ENCODE peak calls at places on chromosome 12, in ten cellular contexts. J, X, S, I, Q, W, N, G, B and D are unnamed samples.

GRCh38 chr12:79421236-79421740 is 269.5 kb downstream of the PAWR start:
- DNase-seq in W (no peak), N (no peak), X (no peak), Q (no peak), G (no peak), I (no peak), S (no peak), B (no peak), J (no peak), D (no peak)

GRCh38 chr12:32115404-32116104 is 8.9 kb downstream of the BICD1 start:
- DNase-seq in N (no peak), B (no peak), S (peak), W (peak), X (no peak), I (peak), J (peak), Q (no peak), G (no peak), D (no peak)

GRCh38 chr12:125873031-125873430 is 807.8 kb downstream of the AACS start:
- DNase-seq in W (no peak), B (no peak), G (no peak), X (no peak), N (no peak), S (peak), J (no peak), I (no peak), Q (no peak), D (no peak)

GRCh38 chr12:104526320-104526719 is 69.6 kb downstream of the CHST11 start:
- DNase-seq in I (no peak), X (no peak), Q (no peak), S (no peak), B (no peak), G (no peak), N (no peak), W (no peak), J (no peak), D (no peak)

GRCh38 chr12:3795096-3795799 is 42.3 kb upstream of the CRACR2A start:
- DNase-seq in X (no peak), W (no peak), J (no peak), N (no peak), Q (no peak), I (no peak), G (no peak), B (no peak), S (no peak), D (no peak)

GRCh38 chr12:92134638-92135274 is 10.9 kb downstream of the BTG1 start:
- DNase-seq in X (no peak), W (no peak), S (peak), G (no peak), J (peak), B (no peak), N (no peak), Q (no peak), I (peak), D (no peak)

GRCh38 chr12:27504506-27504905 is 19.5 kb upstream of the PPFIBP1 start:
- DNase-seq in N (no peak), S (peak), W (no peak), G (no peak), J (no peak), B (no peak), Q (no peak), X (no peak), I (peak), D (no peak)

GRCh38 chr12:47210776-47211175 is 131.0 kb upstream of the AMIGO2 start:
- DNase-seq in Q (no peak), B (no peak), I (no peak), G (no peak), J (no peak), N (no peak), W (no peak), X (no peak), S (no peak), D (no peak)

GRCh38 chr12:6178981-6179761 is 21.0 kb upstream of the CD9 start:
- DNase-seq in X (no peak), B (no peak), G (no peak), I (no peak), W (no peak), J (peak), S (peak), N (no peak), Q (no peak), D (no peak)
- TF ChIP-seq CTCF in X (no peak), B (peak), G (no peak), I (peak), W (no peak), J (peak), S (peak), N (no peak), Q (peak), D (no peak)

DNA sequence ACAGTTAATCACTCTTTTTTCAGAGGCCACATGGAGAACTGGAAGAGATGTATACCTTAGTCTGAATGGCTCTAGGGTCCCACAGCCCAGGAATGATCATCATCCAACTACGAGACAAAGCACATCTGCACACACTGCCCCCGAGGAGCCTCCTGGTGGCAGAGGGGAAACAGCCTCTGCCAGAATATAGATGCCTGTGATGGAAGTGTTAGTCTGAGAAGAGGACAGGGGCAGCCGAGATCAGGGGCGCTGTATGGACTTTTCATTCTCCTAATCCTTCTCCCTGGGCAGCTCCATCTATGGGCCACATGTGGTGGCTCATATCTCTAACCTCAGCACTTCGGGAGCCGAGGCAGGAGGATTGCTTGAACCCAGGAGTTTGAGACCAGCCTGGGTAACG is 82.8 kb upstream of the CAPRIN2 start:
- DNase-seq in I (no peak), J (no peak), B (no peak), N (no peak), S (no peak), X (no peak), W (no peak), Q (no peak), G (no peak), D (no peak)
- TF ChIP-seq CTCF in I (no peak), J (no peak), B (peak), N (no peak), S (no peak), X (no peak), W (no peak), Q (peak), G (no peak), D (no peak)

DNA sequence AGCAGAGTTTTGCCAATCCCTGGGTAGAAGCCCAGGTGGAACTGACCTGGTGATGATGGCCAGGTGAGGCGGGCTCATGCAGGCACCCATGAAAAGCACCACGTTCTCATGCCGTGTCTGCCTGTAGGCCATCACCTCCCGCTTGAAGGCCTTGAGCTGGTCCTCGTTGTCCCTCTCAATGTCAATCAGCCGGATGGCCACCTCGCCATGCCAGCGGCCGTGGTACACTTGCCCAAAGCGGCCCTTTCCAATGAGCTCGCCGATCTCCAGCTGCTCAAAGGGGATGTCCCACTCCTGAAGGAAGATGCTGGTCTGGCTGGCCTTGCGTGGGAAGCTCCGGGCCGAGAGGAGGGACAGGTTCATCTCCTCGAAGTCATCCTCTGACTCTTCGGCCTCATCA is 163.4 kb upstream of the NOS1 start:
- DNase-seq in N (no peak), B (no peak), Q (no peak), J (no peak), G (no peak), X (no peak), S (no peak), I (no peak), W (no peak), D (no peak)
- TF ChIP-seq CTCF in N (no peak), B (no peak), Q (no peak), J (no peak), G (no peak), X (no peak), S (no peak), I (no peak), W (no peak), D (no peak)

DNA sequence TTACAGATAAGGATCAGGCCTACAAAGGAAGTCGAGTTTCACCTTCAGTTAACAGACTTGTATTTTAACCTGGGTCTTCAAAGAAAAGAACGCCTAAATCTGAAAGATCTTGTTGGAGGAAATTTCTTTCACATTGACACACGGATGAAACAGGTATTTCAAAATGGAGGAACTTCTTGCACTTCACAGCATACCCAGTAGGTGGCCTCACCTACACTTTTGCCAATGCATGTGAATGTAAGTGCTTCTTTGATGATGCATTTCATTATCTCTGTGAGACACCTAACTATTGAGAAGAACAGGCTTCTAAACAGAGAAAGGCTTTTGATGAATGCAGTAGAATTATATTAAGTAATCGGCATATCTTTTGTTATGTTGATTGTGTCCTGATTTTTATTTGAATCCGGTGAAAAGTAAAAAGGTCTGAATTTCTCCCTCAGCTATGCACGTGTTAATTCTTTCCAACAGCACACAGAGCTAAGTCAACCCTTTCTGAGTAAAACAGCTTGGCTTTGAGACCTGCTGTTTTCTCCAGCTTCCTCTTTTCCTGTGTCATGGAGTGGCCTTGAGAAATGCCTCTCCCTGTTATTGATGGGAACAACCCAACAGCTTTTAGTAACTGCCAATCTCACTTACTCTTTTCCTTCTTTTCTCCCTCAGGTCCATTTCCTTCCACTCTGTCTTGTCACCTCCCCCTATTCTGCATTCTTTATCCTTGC is 399.0 kb downstream of the NAV3 start:
- DNase-seq in W (peak), X (peak), B (peak), I (peak), G (no peak), J (peak), S (peak), N (no peak), Q (no peak), D (peak)
- TF ChIP-seq CTCF in W (peak), X (peak), B (peak), I (peak), G (no peak), J (peak), S (peak), N (peak), Q (peak), D (peak)

DNA sequence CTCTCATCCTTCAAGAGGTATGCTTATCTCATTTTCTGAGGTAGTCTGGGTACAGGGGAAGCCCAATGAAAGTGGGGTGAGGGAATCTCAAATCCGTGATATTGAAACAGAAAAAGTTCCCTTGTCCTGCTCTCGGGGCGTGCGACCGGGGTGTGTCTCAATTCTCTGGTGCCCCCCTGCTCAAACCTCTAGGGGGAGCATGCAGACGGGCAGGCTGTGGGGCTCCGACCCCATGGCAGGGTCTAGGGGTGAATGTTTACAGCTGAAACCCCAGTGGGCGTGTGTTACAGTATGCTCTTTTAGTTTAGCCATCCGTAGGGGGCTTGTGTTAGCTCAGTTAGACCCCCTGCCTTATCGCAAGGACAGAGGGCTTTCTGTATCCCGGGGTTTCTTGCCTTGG is 68.7 kb downstream of the PTPRQ start:
- DNase-seq in J (no peak), B (no peak), S (no peak), G (no peak), I (no peak), N (no peak), Q (no peak), X (no peak), W (no peak), D (no peak)
- TF ChIP-seq CTCF in J (no peak), B (no peak), S (no peak), G (no peak), I (no peak), N (no peak), Q (no peak), X (no peak), W (peak), D (no peak)

GRCh38 chr12:76755829-76756379 is 8.0 kb upstream of the ZDHHC17 start:
- DNase-seq in Q (no peak), N (no peak), I (no peak), X (no peak), J (no peak), S (no peak), W (no peak), G (no peak), B (no peak), D (no peak)
- TF ChIP-seq CTCF in Q (no peak), N (no peak), I (no peak), X (no peak), J (no peak), S (no peak), W (no peak), G (no peak), B (no peak), D (no peak)

DNA sequence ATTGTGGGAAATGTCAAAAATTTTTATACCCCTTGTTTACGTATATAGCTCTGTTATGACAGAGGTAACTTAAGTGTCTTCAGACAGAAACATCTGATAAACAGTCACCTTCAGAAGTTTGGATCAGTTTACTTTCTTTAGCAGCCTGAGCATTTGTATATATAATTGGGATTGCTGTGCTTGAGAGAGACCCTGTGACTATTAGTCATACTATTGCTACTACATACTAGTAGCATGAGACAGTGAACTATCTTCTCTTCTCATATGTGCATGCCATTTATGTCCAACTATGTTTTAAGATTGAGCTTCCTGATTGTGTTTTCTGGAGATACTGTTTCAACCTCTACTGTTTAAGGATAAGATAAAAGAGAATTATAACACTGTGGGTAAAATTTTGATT is 101.5 kb downstream of the PDE6H start:
- DNase-seq in B (no peak), J (no peak), N (no peak), S (no peak), Q (no peak), I (no peak), G (no peak), X (no peak), W (no peak), D (no peak)
- TF ChIP-seq CTCF in B (no peak), J (no peak), N (no peak), S (no peak), Q (no peak), I (no peak), G (no peak), X (no peak), W (no peak), D (no peak)